ENCODE peak calls at places on chromosomes 13 and 19, in ten cellular contexts. K is lung, U is left ventricle myocardium inferior, Z is thoracic aorta, Q is heart right ventricle, P is tibial nerve, D is right atrium auricular region, H is A549, V is fibroblast of lung, G is uterus. C is an unnamed sample.

GRCh38 chr13:77390391-77390790 is 63.5 kb upstream of the MYCBP2 start:
- DNase-seq in K (no peak), U (no peak), Z (no peak), Q (no peak), P (peak; percentile 29), D (no peak), H (no peak), V (no peak), G (no peak), C (no peak)

GRCh38 chr13:68023838-68024581 is 793.9 kb upstream of the PCDH9 start:
- DNase-seq in K (no peak), U (no peak), Z (no peak), Q (no peak), P (no peak), D (no peak), H (no peak), V (no peak), G (no peak), C (no peak)

GRCh38 chr13:100633461-100633860 is 41.1 kb downstream of the TMTC4 start:
- DNase-seq in K (no peak), U (no peak), Z (no peak), Q (no peak), P (no peak), D (no peak), H (no peak), V (peak; percentile 99), G (no peak), C (peak; percentile 5)

GRCh38 chr13:110103479-110103878 is 203.5 kb downstream of the COL4A1 start:
- DNase-seq in K (no peak), U (no peak), Z (no peak), Q (no peak), P (no peak), D (no peak), H (no peak), V (peak; percentile 47), G (no peak), C (peak; percentile 62)

GRCh38 chr19:17841810-17842662 is 5.7 kb downstream of the JAK3 start:
- DNase-seq in K (peak; percentile 65), U (peak; percentile 72), Z (no peak), Q (peak; percentile 82), P (peak; percentile 80), D (peak; percentile 75), H (peak; percentile 91), V (peak; percentile 70), G (peak; percentile 76), C (peak; percentile 100)

GRCh38 chr13:49357694-49358093 is 86.2 kb downstream of the CAB39L start:
- DNase-seq in K (no peak), U (no peak), Z (no peak), Q (no peak), P (no peak), D (no peak), H (no peak), V (peak; percentile 85), G (no peak), C (no peak)

GRCh38 chr19:13795595-13796300 is 505 bp downstream of the ZSWIM4 start:
- DNase-seq in K (no peak), U (no peak), Z (no peak), Q (no peak), P (no peak), D (no peak), H (peak; percentile 20), V (peak; percentile 46), G (no peak), C (no peak)

GRCh38 chr13:78827471-78827870 is 168.5 kb upstream of the OBI1 start:
- DNase-seq in K (no peak), U (no peak), Z (no peak), Q (no peak), P (no peak), D (no peak), H (no peak), V (no peak), G (no peak), C (no peak)

GRCh38 chr19:22619932-22620331 is 14.2 kb upstream of the ZNF492 start:
- DNase-seq in K (no peak), U (no peak), Z (no peak), Q (no peak), P (no peak), D (no peak), H (no peak), V (no peak), G (no peak), C (no peak)

GRCh38 chr19:33689138-33689746 is 67.5 kb downstream of the CHST8 start:
- DNase-seq in K (no peak), U (no peak), Z (no peak), Q (no peak), P (no peak), D (no peak), H (no peak), V (no peak), G (peak; percentile 9), C (no peak)

GRCh38 chr19:33688657-33688992 is 66.9 kb downstream of the CHST8 start:
- DNase-seq in K (no peak), U (no peak), Z (no peak), Q (no peak), P (no peak), D (no peak), H (no peak), V (no peak), G (peak; percentile 9), C (no peak)

GRCh38 chr19:33691736-33692135 is 70.0 kb downstream of the CHST8 start:
- DNase-seq in K (no peak), U (no peak), Z (no peak), Q (no peak), P (no peak), D (no peak), H (no peak), V (no peak), G (no peak), C (no peak)

GRCh38 chr19:33689886-33690285 is 68.1 kb downstream of the CHST8 start:
- DNase-seq in K (no peak), U (no peak), Z (no peak), Q (no peak), P (no peak), D (no peak), H (no peak), V (no peak), G (peak; percentile 10), C (no peak)

DNA sequence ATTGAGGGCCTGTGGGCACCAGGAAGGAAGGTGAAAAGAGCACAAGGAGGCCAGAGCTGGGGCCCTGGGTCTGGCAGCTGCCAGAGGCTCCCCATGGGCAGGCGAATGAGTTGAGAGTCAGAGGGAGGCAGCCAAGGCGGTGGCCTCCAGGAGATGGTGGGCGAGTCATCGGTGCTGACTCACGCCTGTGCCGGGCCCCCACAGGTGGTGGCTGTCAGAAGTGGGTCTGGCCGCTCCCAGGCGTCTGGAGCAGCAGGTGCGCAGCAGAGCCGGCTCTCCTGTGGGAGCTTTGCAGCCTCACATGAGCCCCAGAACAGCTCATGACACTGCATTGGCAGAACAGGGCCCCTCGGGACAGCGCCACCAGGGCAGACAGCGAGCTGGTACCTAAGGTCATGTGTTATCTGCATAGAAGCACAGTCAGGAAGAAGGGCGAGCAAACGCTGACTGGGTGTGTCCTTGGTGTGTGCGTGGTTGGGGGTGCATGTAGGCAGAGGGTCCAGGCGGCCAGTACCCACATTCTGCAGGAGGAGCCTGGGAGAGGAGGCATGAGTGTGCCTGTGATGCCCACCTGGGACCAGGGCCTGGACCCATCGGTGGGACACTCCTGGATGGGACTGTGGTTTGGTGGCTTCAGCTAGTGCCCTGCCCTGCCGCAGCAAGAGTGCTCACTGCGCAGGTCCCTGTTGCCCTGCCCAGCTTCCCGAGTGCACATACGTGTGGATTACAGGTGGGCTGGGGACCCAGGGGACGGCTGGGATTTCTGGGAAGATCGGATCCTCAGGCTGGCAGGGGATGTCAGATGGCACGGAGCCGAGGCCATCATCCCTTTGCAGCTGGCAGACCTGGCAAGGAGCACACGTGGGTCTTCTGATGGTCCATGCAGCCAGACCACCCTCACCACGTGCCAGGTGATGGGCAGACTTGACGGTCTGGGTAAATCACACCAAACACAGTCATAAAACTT is 69.0 kb downstream of the CHST8 start:
- DNase-seq in K (no peak), U (no peak), Z (no peak), Q (no peak), P (no peak), D (no peak), H (no peak), V (no peak), G (no peak), C (no peak)
- TF ChIP-seq CTCF in K (no peak), U (no peak), Z (no peak), Q (no peak), P (no peak), D (no peak), H (no peak), V (no peak), G (no peak), C (no peak)

GRCh38 chr19:16402076-16402475 is 69.7 kb downstream of the EPS15L1 start:
- DNase-seq in K (no peak), U (no peak), Z (no peak), Q (no peak), P (no peak), D (no peak), H (no peak), V (no peak), G (no peak), C (no peak)
- H3K27ac ChIP-seq in K (no peak overlapping the region), U (peak overlapping the region; percentile 12), Z (peak overlapping the region; percentile 89), Q (no peak overlapping the region), P (peak overlapping the region; percentile 60), D (peak overlapping the region; percentile 60), H (no peak overlapping the region), V (no peak overlapping the region), G (peak overlapping the region; percentile 82), C (no peak overlapping the region)

GRCh38 chr19:4516939-4517300 is 1.4 kb downstream of the PLIN4 start:
- DNase-seq in K (no peak), U (peak; percentile 54), Z (no peak), Q (no peak), P (no peak), D (no peak), H (no peak), V (no peak), G (no peak), C (no peak)
- TF ChIP-seq CTCF in K (no peak), U (no peak), Z (no peak), Q (no peak), P (no peak), D (no peak), H (no peak), V (no peak), G (no peak), C (no peak)

GRCh38 chr13:97340399-97340798 is 93.6 kb upstream of the RAP2A start:
- DNase-seq in K (no peak), U (no peak), Z (no peak), Q (no peak), P (no peak), D (no peak), H (no peak), V (no peak), G (no peak), C (no peak)

GRCh38 chr13:97342936-97343335 is 91.0 kb upstream of the RAP2A start:
- DNase-seq in K (no peak), U (no peak), Z (no peak), Q (no peak), P (no peak), D (no peak), H (no peak), V (no peak), G (no peak), C (no peak)

GRCh38 chr13:97339989-97340361 is 94.0 kb upstream of the RAP2A start:
- DNase-seq in K (no peak), U (no peak), Z (no peak), Q (no peak), P (no peak), D (no peak), H (no peak), V (no peak), G (no peak), C (no peak)

GRCh38 chr13:97341135-97341534 is 92.8 kb upstream of the RAP2A start:
- DNase-seq in K (no peak), U (no peak), Z (no peak), Q (no peak), P (no peak), D (no peak), H (no peak), V (no peak), G (no peak), C (peak; percentile 44)

GRCh38 chr13:97342136-97342535 is 91.8 kb upstream of the RAP2A start:
- DNase-seq in K (no peak), U (no peak), Z (no peak), Q (no peak), P (no peak), D (no peak), H (no peak), V (no peak), G (no peak), C (no peak)
- H3K27ac ChIP-seq in K (no peak overlapping the region), U (peak overlapping the region; percentile 77), Z (no peak overlapping the region), Q (no peak overlapping the region), P (peak overlapping the region; percentile 4), D (no peak overlapping the region), H (peak overlapping the region; percentile 79), V (no peak overlapping the region), G (peak overlapping the region; percentile 72), C (no peak overlapping the region)

C was measured in RWPE1.